ENCODE peak calls at places on chromosomes 13 and 19, in six cellular contexts. E, U, A, G, Q and Z are unnamed samples.

GRCh38 chr19:34490141-34490766 is 8.7 kb downstream of the WTIP start:
- DNase-seq in E (no peak), U (no peak), A (no peak), G (no peak), Q (no peak), Z (no peak)

GRCh38 chr19:32537626-32538025 is 43.4 kb upstream of the PDCD5 start:
- DNase-seq in E (no peak), U (no peak), A (no peak), G (no peak), Q (no peak), Z (no peak)

GRCh38 chr19:13758795-13759194 is 5.5 kb upstream of the MRI1 start:
- DNase-seq in E (no peak), U (no peak), A (no peak), G (no peak), Q (no peak), Z (no peak)

GRCh38 chr13:92843549-92843948 is 383.1 kb upstream of the GPC6 start:
- DNase-seq in E (no peak), U (no peak), A (no peak), G (no peak), Q (no peak), Z (no peak)

GRCh38 chr13:35723820-35724219 is 247.3 kb upstream of the MAB21L1 start:
- DNase-seq in E (no peak), U (peak; percentile 58), A (no peak), G (no peak), Q (no peak), Z (no peak)

GRCh38 chr13:41398494-41399190 is 58.7 kb upstream of the RGCC start:
- DNase-seq in E (no peak), U (no peak), A (no peak), G (no peak), Q (no peak), Z (no peak)

GRCh38 chr13:41942462-41943094 is 18.3 kb downstream of the VWA8 start:
- DNase-seq in E (peak; percentile 18), U (no peak), A (no peak), G (no peak), Q (no peak), Z (no peak)

GRCh38 chr19:5542665-5543064 is 25.1 kb downstream of the TINCR start:
- DNase-seq in E (no peak), U (no peak), A (no peak), G (no peak), Q (no peak), Z (no peak)

GRCh38 chr19:13023666-13024065 is 28.4 kb downstream of the NFIX start:
- DNase-seq in E (peak; percentile 34), U (no peak), A (no peak), G (no peak), Q (no peak), Z (no peak)

GRCh38 chr19:2751438-2751830 is 11.6 kb upstream of the SLC39A3 start:
- DNase-seq in E (no peak), U (no peak), A (no peak), G (no peak), Q (no peak), Z (no peak)

GRCh38 chr13:65034266-65034665 is 2195.9 kb downstream of the PCDH9 start:
- DNase-seq in E (no peak), U (no peak), A (no peak), G (no peak), Q (no peak), Z (no peak)

GRCh38 chr13:98650376-98651107 is 73.6 kb upstream of the STK24 start:
- DNase-seq in E (no peak), U (no peak), A (no peak), G (no peak), Q (no peak), Z (no peak)

GRCh38 chr19:15790096-15790495 is 2.6 kb downstream of the OR10H5 start:
- DNase-seq in E (no peak), U (no peak), A (no peak), G (no peak), Q (no peak), Z (no peak)

GRCh38 chr13:96141032-96141431 is 51.1 kb downstream of the HS6ST3 start:
- DNase-seq in E (no peak), U (peak; percentile 20), A (no peak), G (no peak), Q (no peak), Z (no peak)

GRCh38 chr13:103878891-103879605 is 812.8 kb upstream of the SLC10A2 start:
- DNase-seq in E (no peak), U (no peak), A (no peak), G (no peak), Q (no peak), Z (no peak)

GRCh38 chr13:103351035-103351828 is 285.0 kb upstream of the SLC10A2 start:
- DNase-seq in E (no peak), U (no peak), A (no peak), G (peak; percentile 49), Q (no peak), Z (no peak)

GRCh38 chr13:44368599-44369368 is 4.8 kb upstream of the SERP2 start:
- DNase-seq in E (peak; percentile 29), U (no peak), A (no peak), G (no peak), Q (no peak), Z (no peak)

GRCh38 chr13:80012281-80012680 is 328.6 kb downstream of the SPRY2 start:
- DNase-seq in E (no peak), U (no peak), A (no peak), G (no peak), Q (no peak), Z (no peak)

GRCh38 chr19:36489139-36489919 is at the start of gene ZNF566:
- DNase-seq in E (peak; percentile 93), U (peak; percentile 96), A (peak; percentile 92), G (peak; percentile 94), Q (peak; percentile 79), Z (peak; percentile 84)

GRCh38 chr13:48475230-48475629 is 57.6 kb downstream of the RCBTB2 start:
- DNase-seq in E (no peak), U (no peak), A (no peak), G (no peak), Q (no peak), Z (no peak)

GRCh38 chr19:35781650-35782049 is 6.3 kb downstream of the ARHGAP33 start:
- DNase-seq in E (no peak), U (no peak), A (no peak), G (peak; percentile 75), Q (no peak), Z (no peak)

GRCh38 chr19:49570997-49571676 is 9.2 kb downstream of the NOSIP start:
- DNase-seq in E (peak; percentile 27), U (peak; percentile 76), A (no peak), G (no peak), Q (no peak), Z (no peak)

GRCh38 chr19:55118401-55118991 is 1.1 kb upstream of the PPP1R12C start:
- DNase-seq in E (peak; percentile 74), U (no peak), A (no peak), G (peak; percentile 94), Q (no peak), Z (no peak)

GRCh38 chr19:38850976-38851621 is 1.3 kb upstream of the HNRNPL start:
- DNase-seq in E (peak; percentile 60), U (no peak), A (no peak), G (peak; percentile 69), Q (no peak), Z (no peak)

GRCh38 chr19:38849147-38849745 is 540 bp downstream of the HNRNPL start:
- DNase-seq in E (peak; percentile 97), U (peak; percentile 88), A (peak; percentile 82), G (peak; percentile 94), Q (peak; percentile 94), Z (peak; percentile 93)

GRCh38 chr19:38850231-38850975 is 617 bp upstream of the HNRNPL start:
- DNase-seq in E (peak; percentile 98), U (peak; percentile 100), A (peak; percentile 100), G (peak; percentile 96), Q (peak; percentile 73), Z (peak; percentile 79)

GRCh38 chr19:38848299-38849146 is 1.3 kb downstream of the HNRNPL start:
- DNase-seq in E (no peak), U (no peak), A (no peak), G (no peak), Q (no peak), Z (no peak)

DNA sequence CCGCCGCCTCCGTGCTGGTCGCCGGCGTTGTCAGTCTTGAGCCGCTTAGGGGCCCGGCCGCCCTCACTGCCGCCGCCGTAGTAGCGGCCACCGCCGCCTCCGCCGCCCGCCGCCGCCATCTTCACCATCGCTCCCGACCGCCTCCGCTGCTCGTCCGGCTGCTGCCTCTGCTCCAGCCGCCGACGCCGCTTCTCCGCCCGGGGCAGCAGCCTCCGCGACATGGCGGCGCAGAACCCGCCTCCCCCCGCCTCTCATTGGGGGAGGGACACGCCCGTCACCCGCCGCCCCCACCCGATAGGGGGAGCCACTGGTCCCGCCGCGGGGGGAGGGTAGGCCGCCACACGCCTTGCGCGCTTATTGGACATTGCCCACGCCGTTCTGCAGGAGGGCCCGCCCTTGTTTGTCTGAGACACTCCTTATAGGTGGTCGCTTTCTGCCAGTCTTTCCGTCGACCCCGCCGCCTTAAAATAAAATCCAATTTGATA is at the start of gene HNRNPL:
- DNase-seq in E (peak; percentile 97), U (no peak), A (no peak), G (peak; percentile 99), Q (peak; percentile 84), Z (peak; percentile 91)
- TF ChIP-seq POLR2A in E (peak; percentile 84), U (peak; percentile 67), A (peak; percentile 90), G (peak; percentile 97), Q (no peak), Z (peak; percentile 86)

GRCh38 chr19:17720487-17720839 is 1.2 kb downstream of the MAP1S start:
- DNase-seq in E (no peak), U (no peak), A (no peak), G (no peak), Q (no peak), Z (no peak)

GRCh38 chr19:17718988-17719711 is at the start of gene MAP1S:
- DNase-seq in E (peak; percentile 84), U (peak; percentile 45), A (no peak), G (peak; percentile 91), Q (peak; percentile 89), Z (peak; percentile 91)

GRCh38 chr19:17718467-17718987 is 753 bp upstream of the MAP1S start:
- DNase-seq in E (no peak), U (no peak), A (no peak), G (no peak), Q (no peak), Z (no peak)

GRCh38 chr19:17721821-17722220 is 2.5 kb downstream of the MAP1S start:
- DNase-seq in E (no peak), U (no peak), A (no peak), G (no peak), Q (no peak), Z (no peak)

GRCh38 chr19:17719730-17720486 is 628 bp downstream of the MAP1S start:
- DNase-seq in E (no peak), U (no peak), A (no peak), G (no peak), Q (no peak), Z (no peak)
- TF ChIP-seq TAF1 in E (no peak), U (no peak), A (no peak), G (no peak), Q (no peak), Z (no peak)

GRCh38 chr19:18520848-18521691 is 800 bp downstream of the ELL start:
- DNase-seq in E (no peak), U (no peak), A (no peak), G (peak; percentile 59), Q (no peak), Z (no peak)
- TF ChIP-seq POLR2A in E (no peak), U (no peak), A (no peak), G (no peak), Q (no peak), Z (no peak)

DNA sequence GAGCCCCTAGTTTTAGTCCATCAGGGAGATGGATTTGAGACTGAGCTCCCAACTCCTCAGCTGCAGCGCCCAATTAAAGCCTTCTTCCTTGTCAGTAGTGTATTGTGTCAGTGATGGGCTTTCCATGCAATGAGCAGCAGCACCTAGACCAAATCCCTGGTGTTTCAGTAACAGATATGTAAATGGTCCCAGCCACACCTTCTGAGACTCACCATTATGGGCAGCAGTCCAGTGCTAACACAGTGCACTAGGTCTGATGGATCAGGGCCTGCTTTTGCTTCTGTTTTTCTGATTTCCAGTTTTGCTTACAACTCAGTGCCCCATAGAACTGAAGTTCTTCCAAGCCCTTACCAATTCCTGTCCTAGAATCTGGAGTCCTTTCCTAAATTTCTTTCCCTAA is 41.8 kb upstream of the MIR17HG start:
- DNase-seq in E (no peak), U (no peak), A (no peak), G (no peak), Q (no peak), Z (no peak)
- TF ChIP-seq TAF1 in E (no peak), U (no peak), A (no peak), G (no peak), Q (no peak), Z (no peak)